ENCODE peak calls at places on chromosomes 5 and 9, in ten cellular contexts. O, Q, N, G, B, K, V, Y, E and S are unnamed samples.

GRCh38 chr5:1761453-1761755 is 38.2 kb downstream of the MRPL36 start:
- DNase-seq in O (no peak), B (no peak), Q (no peak), G (peak; percentile 45), Y (peak; percentile 43), E (no peak), K (no peak), V (no peak), N (no peak), S (no peak)

GRCh38 chr5:124555179-124555578 is 191.3 kb downstream of the ZNF608 start:
- DNase-seq in Y (no peak), E (no peak), N (no peak), V (no peak), B (no peak), Q (no peak), G (no peak), O (no peak), K (no peak), S (no peak)

GRCh38 chr9:976258-976804 is at the start of gene DMRT3:
- DNase-seq in E (peak; percentile 90), Y (no peak), K (no peak), Q (no peak), O (peak; percentile 47), V (no peak), B (no peak), N (no peak), G (no peak), S (peak; percentile 79)

GRCh38 chr5:142152383-142152730 is 43.8 kb downstream of the NDFIP1 start:
- DNase-seq in G (no peak), O (no peak), B (no peak), V (no peak), N (no peak), E (peak; percentile 50), K (no peak), Q (no peak), Y (no peak), S (peak; percentile 96)

GRCh38 chr9:136122425-136123383 is 4.0 kb upstream of the TMEM250 start:
- DNase-seq in Q (peak; percentile 91), E (peak; percentile 80), K (peak; percentile 43), N (peak; percentile 83), V (no peak), O (peak; percentile 69), G (no peak), Y (peak; percentile 65), B (peak; percentile 59), S (peak; percentile 57)

GRCh38 chr9:33123632-33124031 is 43.5 kb downstream of the B4GALT1 start:
- DNase-seq in B (no peak), Q (no peak), N (no peak), E (no peak), Y (no peak), V (no peak), G (no peak), O (no peak), K (no peak), S (no peak)

GRCh38 chr5:168086104-168086610 is 205.3 kb upstream of the WWC1 start:
- DNase-seq in K (no peak), E (peak; percentile 72), Y (peak; percentile 92), B (peak; percentile 97), N (no peak), V (no peak), O (peak; percentile 36), G (no peak), Q (no peak), S (no peak)

GRCh38 chr5:141914154-141914743 is 9.4 kb upstream of the DELE1 start:
- DNase-seq in Q (peak; percentile 73), K (peak; percentile 71), O (peak; percentile 28), Y (no peak), V (no peak), B (peak; percentile 16), N (peak; percentile 72), E (peak; percentile 78), G (no peak), S (peak; percentile 50)

GRCh38 chr9:97046228-97046627 is 7.3 kb upstream of the CTSV start:
- DNase-seq in E (no peak), N (no peak), Q (no peak), Y (no peak), V (no peak), G (no peak), O (no peak), B (peak; percentile 3), K (no peak), S (peak; percentile 97)

GRCh38 chr5:68711311-68712200 is 382.3 kb upstream of the SLC30A5 start:
- DNase-seq in Q (no peak), Y (no peak), N (no peak), E (no peak), K (no peak), O (no peak), G (no peak), B (peak; percentile 10), V (no peak), S (no peak)

GRCh38 chr5:64384761-64385160 is 121.1 kb upstream of the RGS7BP start:
- DNase-seq in V (peak; percentile 1), G (no peak), Y (no peak), N (no peak), B (peak; percentile 55), E (peak; percentile 55), Q (no peak), O (peak; percentile 10), K (peak; percentile 21), S (peak; percentile 40)

GRCh38 chr9:16074962-16075361 is 522.1 kb downstream of the CCDC171 start:
- DNase-seq in N (no peak), Y (no peak), B (peak; percentile 51), O (no peak), Q (no peak), G (no peak), V (no peak), E (no peak), K (peak; percentile 13), S (no peak)

GRCh38 chr9:122546196-122546595 is 6.7 kb upstream of the OR1N2 start:
- DNase-seq in V (no peak), B (no peak), K (no peak), Q (no peak), Y (no peak), G (no peak), N (no peak), O (no peak), E (no peak), S (no peak)

GRCh38 chr5:178305801-178306200 is 73.2 kb upstream of the PHYKPL start:
- DNase-seq in G (no peak), K (no peak), Y (no peak), N (peak; percentile 53), V (no peak), E (no peak), B (no peak), O (no peak), Q (peak; percentile 13), S (no peak)

GRCh38 chr5:52685621-52686370 is 101.9 kb upstream of the ITGA1 start:
- DNase-seq in O (no peak), G (no peak), N (no peak), K (no peak), Q (no peak), Y (no peak), E (peak; percentile 60), B (peak; percentile 31), V (no peak), S (no peak)